ENCODE peak calls at places on chromosomes 11 and 22, in five cellular contexts. One of them, this sample, is unnamed.

GRCh38 chr22:41340357-41340756 is 39.0 kb downstream of the ZC3H7B start:
- DNase-seq in stimulated activated CD8-positive, alpha-beta memory T cell treated with anti-CD3 and anti-CD28 coated beads, Interleukin-4, amount 100 ng/mL, for 24 hours: no peak
- DNase-seq in 8988T: no peak
- DNase-seq in HS-5: no peak
- DNase-seq in activated naive CD4-positive, alpha-beta T cell: no peak
- DNase-seq in this sample: no peak

GRCh38 chr11:13868710-13869403 is 93.7 kb upstream of the SPON1 start:
- DNase-seq in stimulated activated CD8-positive, alpha-beta memory T cell treated with anti-CD3 and anti-CD28 coated beads, Interleukin-4, amount 100 ng/mL, for 24 hours: no peak
- DNase-seq in 8988T: no peak
- DNase-seq in HS-5: no peak
- DNase-seq in activated naive CD4-positive, alpha-beta T cell: no peak
- DNase-seq in this sample: no peak

GRCh38 chr11:132466983-132467382 is 1065.3 kb downstream of the OPCML start:
- DNase-seq in stimulated activated CD8-positive, alpha-beta memory T cell treated with anti-CD3 and anti-CD28 coated beads, Interleukin-4, amount 100 ng/mL, for 24 hours: no peak
- DNase-seq in 8988T: no peak
- DNase-seq in HS-5: no peak
- DNase-seq in activated naive CD4-positive, alpha-beta T cell: no peak
- DNase-seq in this sample: no peak

GRCh38 chr11:44110231-44110679 is 14.8 kb downstream of the EXT2 start:
- DNase-seq in stimulated activated CD8-positive, alpha-beta memory T cell treated with anti-CD3 and anti-CD28 coated beads, Interleukin-4, amount 100 ng/mL, for 24 hours: peak; percentile 37
- DNase-seq in 8988T: no peak
- DNase-seq in HS-5: no peak
- DNase-seq in activated naive CD4-positive, alpha-beta T cell: peak; percentile 7
- DNase-seq in this sample: no peak

GRCh38 chr11:126173257-126173656 is 38.2 kb downstream of the RPUSD4 start:
- DNase-seq in stimulated activated CD8-positive, alpha-beta memory T cell treated with anti-CD3 and anti-CD28 coated beads, Interleukin-4, amount 100 ng/mL, for 24 hours: no peak
- DNase-seq in 8988T: no peak
- DNase-seq in HS-5: no peak
- DNase-seq in activated naive CD4-positive, alpha-beta T cell: no peak
- DNase-seq in this sample: no peak

GRCh38 chr22:36931446-36931845 is 18.0 kb downstream of the CSF2RB start:
- DNase-seq in stimulated activated CD8-positive, alpha-beta memory T cell treated with anti-CD3 and anti-CD28 coated beads, Interleukin-4, amount 100 ng/mL, for 24 hours: no peak
- DNase-seq in 8988T: no peak
- DNase-seq in HS-5: no peak
- DNase-seq in activated naive CD4-positive, alpha-beta T cell: no peak
- DNase-seq in this sample: no peak

GRCh38 chr22:31940506-31940905 is 3.8 kb upstream of the YWHAH start:
- DNase-seq in stimulated activated CD8-positive, alpha-beta memory T cell treated with anti-CD3 and anti-CD28 coated beads, Interleukin-4, amount 100 ng/mL, for 24 hours: no peak
- DNase-seq in 8988T: no peak
- DNase-seq in HS-5: no peak
- DNase-seq in activated naive CD4-positive, alpha-beta T cell: no peak
- DNase-seq in this sample: no peak

GRCh38 chr11:119284344-119285157 is 32.4 kb downstream of the MCAM start:
- DNase-seq in stimulated activated CD8-positive, alpha-beta memory T cell treated with anti-CD3 and anti-CD28 coated beads, Interleukin-4, amount 100 ng/mL, for 24 hours: no peak
- DNase-seq in 8988T: peak; percentile 46
- DNase-seq in HS-5: no peak
- DNase-seq in activated naive CD4-positive, alpha-beta T cell: no peak
- DNase-seq in this sample: no peak

GRCh38 chr11:98003606-98004371 is 1017.0 kb upstream of the CNTN5 start:
- DNase-seq in stimulated activated CD8-positive, alpha-beta memory T cell treated with anti-CD3 and anti-CD28 coated beads, Interleukin-4, amount 100 ng/mL, for 24 hours: no peak
- DNase-seq in 8988T: no peak
- DNase-seq in HS-5: no peak
- DNase-seq in activated naive CD4-positive, alpha-beta T cell: no peak
- DNase-seq in this sample: no peak

GRCh38 chr11:63535734-63536133 is 874 bp upstream of the PLAAT4 start:
- DNase-seq in stimulated activated CD8-positive, alpha-beta memory T cell treated with anti-CD3 and anti-CD28 coated beads, Interleukin-4, amount 100 ng/mL, for 24 hours: no peak
- DNase-seq in 8988T: no peak
- DNase-seq in HS-5: no peak
- DNase-seq in activated naive CD4-positive, alpha-beta T cell: no peak
- DNase-seq in this sample: no peak

GRCh38 chr11:75433443-75433842 is 440 bp upstream of the KLHL35 start:
- DNase-seq in stimulated activated CD8-positive, alpha-beta memory T cell treated with anti-CD3 and anti-CD28 coated beads, Interleukin-4, amount 100 ng/mL, for 24 hours: no peak
- DNase-seq in 8988T: no peak
- DNase-seq in HS-5: no peak
- DNase-seq in activated naive CD4-positive, alpha-beta T cell: no peak
- DNase-seq in this sample: no peak

GRCh38 chr11:24635588-24636290 is 138.9 kb downstream of the LUZP2 start:
- DNase-seq in stimulated activated CD8-positive, alpha-beta memory T cell treated with anti-CD3 and anti-CD28 coated beads, Interleukin-4, amount 100 ng/mL, for 24 hours: no peak
- DNase-seq in 8988T: no peak
- DNase-seq in HS-5: peak; percentile 25
- DNase-seq in activated naive CD4-positive, alpha-beta T cell: no peak
- DNase-seq in this sample: peak; percentile 21

GRCh38 chr11:117819096-117820040 is 5.2 kb downstream of the FXYD2 start:
- DNase-seq in stimulated activated CD8-positive, alpha-beta memory T cell treated with anti-CD3 and anti-CD28 coated beads, Interleukin-4, amount 100 ng/mL, for 24 hours: no peak
- DNase-seq in 8988T: peak; percentile 88
- DNase-seq in HS-5: no peak
- DNase-seq in activated naive CD4-positive, alpha-beta T cell: no peak
- DNase-seq in this sample: no peak

GRCh38 chr11:61026121-61027031 is 54.9 kb downstream of the CD6 start:
- DNase-seq in stimulated activated CD8-positive, alpha-beta memory T cell treated with anti-CD3 and anti-CD28 coated beads, Interleukin-4, amount 100 ng/mL, for 24 hours: no peak
- DNase-seq in 8988T: no peak
- DNase-seq in HS-5: no peak
- DNase-seq in activated naive CD4-positive, alpha-beta T cell: no peak
- DNase-seq in this sample: no peak

GRCh38 chr11:66188580-66188979 is 79.9 kb upstream of the RAB1B start:
- DNase-seq in stimulated activated CD8-positive, alpha-beta memory T cell treated with anti-CD3 and anti-CD28 coated beads, Interleukin-4, amount 100 ng/mL, for 24 hours: no peak
- DNase-seq in 8988T: no peak
- DNase-seq in HS-5: peak; percentile 47
- DNase-seq in activated naive CD4-positive, alpha-beta T cell: no peak
- DNase-seq in this sample: peak; percentile 21

GRCh38 chr11:27421819-27422494 is 50.6 kb downstream of the LGR4 start:
- DNase-seq in stimulated activated CD8-positive, alpha-beta memory T cell treated with anti-CD3 and anti-CD28 coated beads, Interleukin-4, amount 100 ng/mL, for 24 hours: no peak
- DNase-seq in 8988T: no peak
- DNase-seq in HS-5: no peak
- DNase-seq in activated naive CD4-positive, alpha-beta T cell: no peak
- DNase-seq in this sample: no peak

GRCh38 chr11:102521121-102521520 is 9.4 kb downstream of the MMP7 start:
- DNase-seq in stimulated activated CD8-positive, alpha-beta memory T cell treated with anti-CD3 and anti-CD28 coated beads, Interleukin-4, amount 100 ng/mL, for 24 hours: no peak
- DNase-seq in 8988T: no peak
- DNase-seq in HS-5: no peak
- DNase-seq in activated naive CD4-positive, alpha-beta T cell: no peak
- DNase-seq in this sample: no peak

GRCh38 chr22:23072911-23073491 is 2.7 kb downstream of the GNAZ start:
- DNase-seq in stimulated activated CD8-positive, alpha-beta memory T cell treated with anti-CD3 and anti-CD28 coated beads, Interleukin-4, amount 100 ng/mL, for 24 hours: no peak
- DNase-seq in 8988T: no peak
- DNase-seq in HS-5: no peak
- DNase-seq in activated naive CD4-positive, alpha-beta T cell: no peak
- DNase-seq in this sample: no peak

GRCh38 chr11:30046211-30046945 is 29.5 kb upstream of the KCNA4 start:
- DNase-seq in stimulated activated CD8-positive, alpha-beta memory T cell treated with anti-CD3 and anti-CD28 coated beads, Interleukin-4, amount 100 ng/mL, for 24 hours: no peak
- DNase-seq in 8988T: no peak
- DNase-seq in HS-5: no peak
- DNase-seq in activated naive CD4-positive, alpha-beta T cell: no peak
- DNase-seq in this sample: no peak

GRCh38 chr11:8056810-8057463 is 24.1 kb upstream of the TUB start:
- DNase-seq in stimulated activated CD8-positive, alpha-beta memory T cell treated with anti-CD3 and anti-CD28 coated beads, Interleukin-4, amount 100 ng/mL, for 24 hours: no peak
- DNase-seq in 8988T: no peak
- DNase-seq in HS-5: no peak
- DNase-seq in activated naive CD4-positive, alpha-beta T cell: no peak
- DNase-seq in this sample: peak; percentile 4

GRCh38 chr22:38871360-38872171 is 450 bp downstream of the CBX6 start:
- DNase-seq in stimulated activated CD8-positive, alpha-beta memory T cell treated with anti-CD3 and anti-CD28 coated beads, Interleukin-4, amount 100 ng/mL, for 24 hours: no peak
- DNase-seq in 8988T: no peak
- DNase-seq in HS-5: no peak
- DNase-seq in activated naive CD4-positive, alpha-beta T cell: no peak
- DNase-seq in this sample: no peak

GRCh38 chr11:19578871-19579270 is 133.8 kb upstream of the NAV2 start:
- DNase-seq in stimulated activated CD8-positive, alpha-beta memory T cell treated with anti-CD3 and anti-CD28 coated beads, Interleukin-4, amount 100 ng/mL, for 24 hours: no peak
- DNase-seq in 8988T: no peak
- DNase-seq in HS-5: no peak
- DNase-seq in activated naive CD4-positive, alpha-beta T cell: no peak
- DNase-seq in this sample: no peak

GRCh38 chr22:42379961-42380537 is 52.2 kb downstream of the NFAM1 start:
- DNase-seq in stimulated activated CD8-positive, alpha-beta memory T cell treated with anti-CD3 and anti-CD28 coated beads, Interleukin-4, amount 100 ng/mL, for 24 hours: no peak
- DNase-seq in 8988T: no peak
- DNase-seq in HS-5: no peak
- DNase-seq in activated naive CD4-positive, alpha-beta T cell: no peak
- DNase-seq in this sample: no peak

GRCh38 chr11:8352852-8353505 is 89.3 kb upstream of the LMO1 start:
- DNase-seq in stimulated activated CD8-positive, alpha-beta memory T cell treated with anti-CD3 and anti-CD28 coated beads, Interleukin-4, amount 100 ng/mL, for 24 hours: no peak
- DNase-seq in 8988T: no peak
- DNase-seq in HS-5: no peak
- DNase-seq in activated naive CD4-positive, alpha-beta T cell: no peak
- DNase-seq in this sample: no peak

GRCh38 chr11:17607572-17608570 is 60.8 kb downstream of the OTOG start:
- DNase-seq in stimulated activated CD8-positive, alpha-beta memory T cell treated with anti-CD3 and anti-CD28 coated beads, Interleukin-4, amount 100 ng/mL, for 24 hours: no peak
- DNase-seq in 8988T: no peak
- DNase-seq in HS-5: no peak
- DNase-seq in activated naive CD4-positive, alpha-beta T cell: no peak
- DNase-seq in this sample: no peak

GRCh38 chr11:124882339-124883071 is 15.2 kb downstream of the ROBO4 start:
- DNase-seq in stimulated activated CD8-positive, alpha-beta memory T cell treated with anti-CD3 and anti-CD28 coated beads, Interleukin-4, amount 100 ng/mL, for 24 hours: no peak
- DNase-seq in 8988T: peak; percentile 9
- DNase-seq in HS-5: no peak
- DNase-seq in activated naive CD4-positive, alpha-beta T cell: no peak
- DNase-seq in this sample: no peak

GRCh38 chr11:134516529-134516928 is 104.5 kb upstream of the B3GAT1 start:
- DNase-seq in stimulated activated CD8-positive, alpha-beta memory T cell treated with anti-CD3 and anti-CD28 coated beads, Interleukin-4, amount 100 ng/mL, for 24 hours: no peak
- DNase-seq in 8988T: no peak
- DNase-seq in HS-5: no peak
- DNase-seq in activated naive CD4-positive, alpha-beta T cell: no peak
- DNase-seq in this sample: no peak

GRCh38 chr22:40922484-40923303 is 28.5 kb upstream of the RBX1 start:
- DNase-seq in stimulated activated CD8-positive, alpha-beta memory T cell treated with anti-CD3 and anti-CD28 coated beads, Interleukin-4, amount 100 ng/mL, for 24 hours: no peak
- DNase-seq in 8988T: no peak
- DNase-seq in HS-5: peak; percentile 39
- DNase-seq in activated naive CD4-positive, alpha-beta T cell: no peak
- DNase-seq in this sample: peak; percentile 38

GRCh38 chr22:39927544-39927943 is 26.7 kb downstream of the GRAP2 start:
- DNase-seq in stimulated activated CD8-positive, alpha-beta memory T cell treated with anti-CD3 and anti-CD28 coated beads, Interleukin-4, amount 100 ng/mL, for 24 hours: no peak
- DNase-seq in 8988T: no peak
- DNase-seq in HS-5: no peak
- DNase-seq in activated naive CD4-positive, alpha-beta T cell: no peak
- DNase-seq in this sample: no peak

GRCh38 chr11:114140826-114141225 is 81.3 kb downstream of the ZBTB16 start:
- DNase-seq in stimulated activated CD8-positive, alpha-beta memory T cell treated with anti-CD3 and anti-CD28 coated beads, Interleukin-4, amount 100 ng/mL, for 24 hours: no peak
- DNase-seq in 8988T: no peak
- DNase-seq in HS-5: no peak
- DNase-seq in activated naive CD4-positive, alpha-beta T cell: no peak
- DNase-seq in this sample: no peak

This sample was measured in kidney epithelial cell.